ENCODE peak calls at places on chromosomes 12 and 14, in eight cellular contexts. Q is neural progenitor cell; B is cardiac muscle cell; Y is thyroid gland; E is CD4-positive, CD25-positive, alpha-beta regulatory T cell; V is lung; J is K562; S is A549. D is an unnamed sample.

GRCh38 chr12:52217223-52217622 is 15.8 kb upstream of the KRT7 start:
- DNase-seq in B (no peak), J (no peak), Q (no peak), S (peak; percentile 75), V (peak; percentile 87), E (no peak), Y (peak; percentile 100), D (no peak)

GRCh38 chr12:56601503-56601902 is 28.6 kb downstream of the BAZ2A start:
- DNase-seq in V (no peak), J (peak; percentile 50), Q (no peak), Y (no peak), S (peak; percentile 43), E (peak; percentile 43), B (peak; percentile 35), D (no peak)

GRCh38 chr14:68172664-68173063 is 353.1 kb downstream of the RAD51B start:
- DNase-seq in B (no peak), J (no peak), Q (no peak), Y (no peak), E (no peak), S (peak; percentile 93), V (no peak), D (no peak)

GRCh38 chr14:21476526-21476924 is 234 bp downstream of the RAB2B start:
- DNase-seq in B (no peak), Y (peak; percentile 91), V (peak; percentile 90), J (peak; percentile 75), E (no peak), S (no peak), Q (peak; percentile 85), D (no peak)

GRCh38 chr12:128823216-128823915 is 392 bp downstream of the SLC15A4 start:
- DNase-seq in S (no peak), Y (peak; percentile 46), B (peak; percentile 54), E (no peak), J (peak; percentile 45), Q (no peak), V (peak; percentile 41), D (peak; percentile 22)

GRCh38 chr12:97713972-97714588 is 251.5 kb downstream of the RMST start:
- DNase-seq in V (no peak), J (no peak), E (no peak), Y (no peak), S (no peak), Q (no peak), B (no peak), D (no peak)

GRCh38 chr12:26204612-26205289 is 9.4 kb downstream of the SSPN start:
- DNase-seq in B (no peak), S (no peak), J (no peak), Q (no peak), Y (peak; percentile 34), V (no peak), E (no peak), D (no peak)

GRCh38 chr12:56086608-56087007 is 6.6 kb downstream of the ERBB3 start:
- DNase-seq in Q (no peak), J (peak; percentile 5), S (no peak), V (no peak), B (no peak), E (no peak), Y (no peak), D (no peak)

GRCh38 chr12:10701226-10701681 is 21.9 kb downstream of the YBX3 start:
- DNase-seq in Y (no peak), B (no peak), Q (no peak), E (peak; percentile 53), S (no peak), V (no peak), J (no peak), D (no peak)

GRCh38 chr12:56333679-56334489 is at the start of gene PAN2:
- DNase-seq in E (peak; percentile 98), J (peak; percentile 100), V (peak; percentile 96), Q (peak; percentile 95), Y (peak; percentile 98), B (peak; percentile 95), S (peak; percentile 99), D (peak; percentile 87)

GRCh38 chr12:7289743-7290142 is 14.1 kb upstream of the ACSM4 start:
- DNase-seq in E (no peak), Y (no peak), B (no peak), J (no peak), Q (peak; percentile 34), S (peak; percentile 16), V (no peak), D (no peak)

GRCh38 chr12:57887631-57888406 is 41.3 kb upstream of the CTDSP2 start:
- DNase-seq in Y (peak; percentile 14), Q (no peak), B (peak; percentile 25), V (peak; percentile 33), J (no peak), S (no peak), E (no peak), D (no peak)

GRCh38 chr12:67645126-67645525 is 3.4 kb upstream of the DYRK2 start:
- DNase-seq in J (no peak), B (no peak), S (no peak), Q (no peak), E (no peak), Y (no peak), V (no peak), D (no peak)

GRCh38 chr14:24279301-24280186 is 8.1 kb upstream of the RABGGTA start:
- DNase-seq in J (no peak), E (peak; percentile 59), Y (no peak), Q (no peak), V (no peak), B (no peak), S (peak; percentile 41), D (no peak)

GRCh38 chr12:26789731-26790644 is 43.0 kb downstream of the ITPR2 start:
- DNase-seq in Q (no peak), E (no peak), J (no peak), B (no peak), V (no peak), Y (no peak), S (peak; percentile 16), D (no peak)

GRCh38 chr14:92877757-92878431 is 45.1 kb upstream of the CHGA start:
- DNase-seq in Y (peak; percentile 33), V (no peak), J (no peak), Q (peak; percentile 73), E (no peak), S (no peak), B (peak; percentile 53), D (no peak)

GRCh38 chr12:54125950-54126695 is 62.7 kb downstream of the SMUG1 start:
- DNase-seq in S (no peak), B (no peak), E (no peak), V (no peak), Y (peak; percentile 8), Q (peak; percentile 54), J (no peak), D (peak; percentile 52)

GRCh38 chr12:94421868-94422740 is 37.6 kb downstream of the CEP83 start:
- DNase-seq in B (no peak), J (no peak), V (no peak), E (no peak), Y (no peak), S (peak; percentile 9), Q (no peak), D (no peak)

GRCh38 chr12:78293039-78293686 is 462.5 kb downstream of the NAV3 start:
- DNase-seq in Y (no peak), E (no peak), S (peak; percentile 87), Q (no peak), V (no peak), J (no peak), B (no peak), D (no peak)

GRCh38 chr14:51806624-51807023 is 53.8 kb upstream of the GNG2 start:
- DNase-seq in E (no peak), S (no peak), Y (no peak), Q (no peak), V (no peak), B (peak; percentile 35), J (no peak), D (no peak)

GRCh38 chr14:96086574-96087077 is 47.5 kb downstream of the C14orf132 start:
- DNase-seq in Q (no peak), E (no peak), J (no peak), S (no peak), Y (no peak), V (no peak), B (no peak), D (no peak)

DNA sequence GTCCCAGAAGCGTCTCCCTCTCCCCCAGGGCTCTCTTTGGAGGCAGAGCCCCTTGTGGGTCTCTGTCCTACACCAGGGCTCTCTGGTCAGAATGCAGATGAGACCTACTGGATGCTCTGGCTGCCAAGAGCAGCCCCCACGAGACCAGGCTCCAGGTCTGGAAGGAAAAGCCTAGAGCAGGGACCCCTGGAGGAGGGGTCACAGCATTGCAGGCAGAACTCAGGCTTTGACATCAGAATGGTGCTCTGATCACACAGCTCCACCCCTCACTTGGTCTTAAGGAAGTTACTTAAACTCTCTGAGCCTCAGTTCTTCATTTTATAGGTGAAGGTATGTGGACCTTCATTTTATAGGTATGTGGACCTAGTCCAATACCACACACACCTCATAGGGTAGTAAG is 83.1 kb downstream of the ARL6IP4 start:
- DNase-seq in Q (peak; percentile 77), E (peak; percentile 55), J (peak; percentile 60), B (peak; percentile 45), V (no peak), S (peak; percentile 48), Y (no peak), D (no peak)
- H3K4me1 ChIP-seq in Q (no peaks in the 10 kb centered on the region), E (peaks cover 23% of the 10 kb centered on the region), J (peaks cover 19% of the 10 kb centered on the region), B (peaks cover 45% of the 10 kb centered on the region), V (peaks cover 39% of the 10 kb centered on the region), S (peaks cover 22% of the 10 kb centered on the region), Y (peaks cover 20% of the 10 kb centered on the region), D (peaks cover 23% of the 10 kb centered on the region)

GRCh38 chr12:49539406-49540228 is 787 bp downstream of the KCNH3 start:
- DNase-seq in Y (no peak), V (no peak), B (no peak), E (no peak), J (no peak), S (no peak), Q (no peak), D (no peak)
- H3K4me3 ChIP-seq in Y (no peak overlapping the region), V (no peak overlapping the region), B (no peak overlapping the region), E (peak overlapping the region; percentile 37), J (no peak overlapping the region), S (peak overlapping the region; percentile 76), Q (no peak overlapping the region), D (peak overlapping the region; percentile 46)

DNA sequence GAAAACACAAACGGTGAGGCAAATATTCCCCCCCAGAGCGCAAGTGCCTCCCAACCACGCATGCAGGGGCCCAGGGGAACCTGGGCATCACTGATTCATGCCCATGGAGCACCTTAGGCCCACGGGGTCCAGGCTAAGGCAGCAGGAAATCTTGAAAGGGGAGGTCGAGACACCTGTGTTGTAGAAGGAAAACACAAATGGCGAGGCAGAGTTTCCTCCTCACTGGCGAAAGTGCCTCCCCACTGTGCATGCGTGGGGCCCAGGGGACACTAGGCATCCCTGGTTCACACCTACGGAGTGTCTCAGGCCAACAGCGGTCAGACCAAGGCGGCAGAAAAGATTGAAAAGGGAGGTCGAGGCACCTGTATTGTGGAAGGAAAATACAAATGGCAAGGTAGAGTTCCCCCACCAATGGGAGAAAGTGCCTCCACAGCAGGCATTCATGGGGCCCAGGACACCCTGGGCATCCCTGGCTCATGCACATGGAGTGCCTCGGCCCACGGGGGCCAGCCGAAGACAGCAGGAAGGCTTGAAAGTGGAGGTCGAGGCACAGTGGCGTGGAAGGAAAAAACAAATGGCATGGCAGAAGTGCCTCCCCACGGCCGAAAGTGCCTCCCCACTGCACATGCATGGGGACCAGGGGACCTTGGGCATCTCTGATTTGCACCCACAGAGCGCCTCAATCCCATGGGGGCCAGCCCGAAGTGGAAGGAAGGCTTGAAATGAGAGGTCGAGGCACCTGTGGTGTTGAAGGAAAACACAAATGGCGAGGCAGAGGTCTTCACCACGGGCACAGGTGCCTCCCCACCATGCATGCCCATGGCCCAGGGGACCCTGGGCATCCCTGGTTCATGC is 368.8 kb downstream of the ALG10 start:
- DNase-seq in S (no peak), J (no peak), Y (no peak), E (no peak), Q (no peak), V (no peak), B (no peak), D (no peak)
- H3K9me3 ChIP-seq in S (no peaks in the 10 kb centered on the region), J (no peaks in the 10 kb centered on the region), Y (no peaks in the 10 kb centered on the region), E (peaks cover 95% of the 10 kb centered on the region), Q (peaks cover 4% of the 10 kb centered on the region), V (no peaks in the 10 kb centered on the region), B (no peaks in the 10 kb centered on the region), D (no peaks in the 10 kb centered on the region)

GRCh38 chr14:100240725-100241032 is 1.7 kb downstream of the YY1 start:
- DNase-seq in S (no peak), Q (no peak), Y (no peak), E (no peak), V (no peak), J (no peak), B (no peak), D (no peak)
- H3K4me1 ChIP-seq in S (peaks cover 48% of the 10 kb centered on the region), Q (peaks cover 15% of the 10 kb centered on the region), Y (peaks cover 35% of the 10 kb centered on the region), E (peaks cover 70% of the 10 kb centered on the region), V (peaks cover 16% of the 10 kb centered on the region), J (peaks cover 15% of the 10 kb centered on the region), B (peaks cover 16% of the 10 kb centered on the region), D (peaks cover 56% of the 10 kb centered on the region)

D was measured in CD8-positive, alpha-beta T cell.